ENCODE peak calls at places on chromosomes 3 and 15, in nine cellular contexts. V is HCT116; T is endodermal cell; S is iPS DF 19.7; Y is stimulated activated CD8-positive, alpha-beta memory T cell treated with anti-CD3 and anti-CD28 coated beads, Interleukin-12 subunit alpha, Interleukin-12 subunit beta, amount 100 ng/mL, for 4 hours; P is amniotic stem cell; R is BJ; A is spleen; G is HFF-Myc. I is an unnamed sample.
A peak's percentile ranks its signal among the peaks of the same experiment; 100 is the strongest.

GRCh38 chr3:32411442-32411841 is 19.8 kb downstream of the CMTM7 start:
- DNase-seq in V (no peak), T (no peak), S (no peak), Y (no peak), P (no peak), R (no peak), A (no peak), G (no peak), I (no peak)

GRCh38 chr3:148006508-148006907 is 597.3 kb downstream of the ZIC1 start:
- DNase-seq in V (no peak), T (peak; percentile 74), S (no peak), Y (no peak), P (no peak), R (peak; percentile 10), A (no peak), G (peak; percentile 19), I (no peak)

GRCh38 chr3:172635588-172635987 is 75.3 kb downstream of the NCEH1 start:
- DNase-seq in V (peak; percentile 22), T (no peak), S (no peak), Y (no peak), P (no peak), R (no peak), A (no peak), G (no peak), I (no peak)

GRCh38 chr3:27800261-27800660 is 78.1 kb upstream of the EOMES start:
- DNase-seq in V (no peak), T (no peak), S (no peak), Y (no peak), P (no peak), R (no peak), A (no peak), G (no peak), I (no peak)

GRCh38 chr15:101045835-101046691 is 126.9 kb downstream of the LRRK1 start:
- DNase-seq in V (no peak), T (peak; percentile 31), S (no peak), Y (no peak), P (no peak), R (no peak), A (peak; percentile 51), G (no peak), I (no peak)

GRCh38 chr3:123605789-123606234 is 21.0 kb upstream of the HACD2 start:
- DNase-seq in V (peak; percentile 75), T (peak; percentile 63), S (peak; percentile 42), Y (no peak), P (no peak), R (no peak), A (no peak), G (no peak), I (no peak)

GRCh38 chr15:77901921-77902750 is 175.4 kb downstream of the TBC1D2B start:
- DNase-seq in V (no peak), T (peak; percentile 66), S (no peak), Y (no peak), P (no peak), R (no peak), A (peak; percentile 45), G (no peak), I (no peak)

GRCh38 chr15:71779073-71779797 is 31.1 kb upstream of the NR2E3 start:
- DNase-seq in V (no peak), T (no peak), S (no peak), Y (no peak), P (no peak), R (no peak), A (no peak), G (no peak), I (no peak)

GRCh38 chr15:100737214-100737613 is 134.8 kb downstream of the ASB7 start:
- DNase-seq in V (no peak), T (no peak), S (no peak), Y (no peak), P (no peak), R (no peak), A (no peak), G (no peak), I (no peak)

GRCh38 chr3:182787302-182788036 is 5.8 kb upstream of the ATP11B start:
- DNase-seq in V (no peak), T (no peak), S (no peak), Y (no peak), P (no peak), R (no peak), A (no peak), G (no peak), I (no peak)

GRCh38 chr15:84934942-84935729 is 46.5 kb upstream of the PDE8A start:
- DNase-seq in V (no peak), T (peak; percentile 77), S (no peak), Y (no peak), P (no peak), R (no peak), A (no peak), G (no peak), I (no peak)

GRCh38 chr3:133123636-133124035 is 85.4 kb downstream of the TMEM108 start:
- DNase-seq in V (no peak), T (no peak), S (no peak), Y (no peak), P (no peak), R (no peak), A (no peak), G (no peak), I (no peak)

GRCh38 chr3:58204713-58205112 is 6.1 kb downstream of the DNASE1L3 start:
- DNase-seq in V (no peak), T (peak; percentile 14), S (no peak), Y (no peak), P (no peak), R (no peak), A (no peak), G (no peak), I (no peak)

GRCh38 chr15:95609096-95609495 is 721.4 kb upstream of the NR2F2 start:
- DNase-seq in V (no peak), T (no peak), S (no peak), Y (no peak), P (no peak), R (no peak), A (no peak), G (no peak), I (no peak)

I was measured in amygdala.